ENCODE peak calls at places on chromosomes 12 and 14, in five cellular contexts. O is neural crest cell, F is left ventricle myocardium inferior, C is heart left ventricle, N is heart right ventricle. D is an unnamed sample.

GRCh38 chr12:94582591-94582990 is 67.8 kb downstream of the TMCC3 start:
- DNase-seq in N (no peak), O (no peak), C (no peak), F (no peak), D (no peak)

GRCh38 chr12:71045781-71046180 is 112.0 kb downstream of the TSPAN8 start:
- DNase-seq in N (no peak), C (no peak), O (no peak), F (no peak), D (no peak)

GRCh38 chr14:61102549-61103466 is 121.8 kb downstream of the SLC38A6 start:
- DNase-seq in F (no peak), N (no peak), C (no peak), O (no peak), D (no peak)

GRCh38 chr12:126734738-126735137 is 1532.2 kb upstream of the TMEM132C start:
- DNase-seq in F (no peak), N (no peak), C (no peak), O (no peak), D (no peak)

GRCh38 chr14:101963611-101964296 is 619 bp upstream of the DYNC1H1 start:
- DNase-seq in F (no peak), O (no peak), N (no peak), C (no peak), D (no peak)

GRCh38 chr12:56258068-56258819 is at the start of gene ANKRD52:
- DNase-seq in N (peak), F (peak), C (peak), O (peak), D (peak)

GRCh38 chr14:56996721-56997399 is 186.6 kb upstream of the OTX2 start:
- DNase-seq in C (no peak), F (no peak), N (no peak), O (no peak), D (no peak)

GRCh38 chr14:33737446-33737845 is 213.4 kb downstream of the EGLN3 start:
- DNase-seq in N (no peak), F (no peak), C (no peak), O (no peak), D (no peak)

GRCh38 chr14:104801284-104802119 is 601 bp downstream of the ZBTB42 start:
- DNase-seq in N (no peak), F (no peak), O (no peak), C (no peak), D (no peak)

GRCh38 chr12:1469063-1469462 is 125.3 kb downstream of the FBXL14 start:
- DNase-seq in C (no peak), O (no peak), F (no peak), N (no peak), D (peak)
- TF ChIP-seq CTCF in C (no peak), O (no peak), F (no peak), N (no peak), D (no peak)

GRCh38 chr12:7075931-7076330 is 15.4 kb downstream of the C1S start:
- DNase-seq in C (no peak), O (no peak), F (no peak), N (no peak), D (no peak)

GRCh38 chr12:7079826-7080125 is 12.5 kb downstream of the C1R start:
- DNase-seq in C (no peak), F (no peak), O (no peak), N (no peak), D (no peak)

GRCh38 chr12:7075518-7075917 is 15.0 kb downstream of the C1S start:
- DNase-seq in O (no peak), C (no peak), F (no peak), N (no peak), D (no peak)

GRCh38 chr12:7076493-7076892 is 15.8 kb downstream of the C1R start:
- DNase-seq in F (no peak), O (no peak), C (no peak), N (no peak), D (no peak)

DNA sequence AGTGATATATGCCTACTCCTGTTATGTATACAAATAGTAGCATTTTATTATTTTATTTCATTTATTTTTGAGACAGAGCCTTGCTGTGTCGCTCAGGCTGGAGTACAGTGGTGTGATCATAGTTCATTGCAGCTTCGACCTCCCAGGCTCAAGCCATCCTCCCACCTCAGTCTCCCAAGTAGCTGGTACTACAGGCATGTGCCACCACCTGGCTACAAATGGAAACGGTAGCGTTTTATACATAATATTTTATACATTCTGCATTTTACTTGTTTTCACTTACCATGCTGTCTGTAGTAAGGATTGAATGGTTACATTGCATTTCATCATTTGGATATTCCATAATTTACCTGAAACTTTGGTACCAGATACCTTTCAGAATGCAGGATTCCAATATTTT is 14.1 kb downstream of the C1R start:
- DNase-seq in N (no peak), C (no peak), O (no peak), F (no peak), D (no peak)
- TF ChIP-seq CTCF in N (no peak), C (no peak), O (no peak), F (no peak), D (no peak)

GRCh38 chr12:66713984-66714383 is 35.1 kb upstream of the GRIP1 start:
- DNase-seq in C (no peak), N (no peak), F (no peak), O (no peak), D (no peak)

GRCh38 chr12:66707002-66707697 is 28.3 kb upstream of the GRIP1 start:
- DNase-seq in O (no peak), F (no peak), N (no peak), C (no peak), D (no peak)

GRCh38 chr12:66709893-66710292 is 31.0 kb upstream of the GRIP1 start:
- DNase-seq in F (no peak), N (no peak), O (no peak), C (no peak), D (no peak)

GRCh38 chr12:66709444-66709773 is 30.5 kb upstream of the GRIP1 start:
- DNase-seq in F (no peak), N (no peak), C (no peak), O (no peak), D (no peak)

GRCh38 chr12:66708704-66709443 is 30.0 kb upstream of the GRIP1 start:
- DNase-seq in N (no peak), F (no peak), O (no peak), C (no peak), D (no peak)
- TF ChIP-seq CTCF in N (no peak), F (peak), O (peak), C (peak), D (peak)

DNA sequence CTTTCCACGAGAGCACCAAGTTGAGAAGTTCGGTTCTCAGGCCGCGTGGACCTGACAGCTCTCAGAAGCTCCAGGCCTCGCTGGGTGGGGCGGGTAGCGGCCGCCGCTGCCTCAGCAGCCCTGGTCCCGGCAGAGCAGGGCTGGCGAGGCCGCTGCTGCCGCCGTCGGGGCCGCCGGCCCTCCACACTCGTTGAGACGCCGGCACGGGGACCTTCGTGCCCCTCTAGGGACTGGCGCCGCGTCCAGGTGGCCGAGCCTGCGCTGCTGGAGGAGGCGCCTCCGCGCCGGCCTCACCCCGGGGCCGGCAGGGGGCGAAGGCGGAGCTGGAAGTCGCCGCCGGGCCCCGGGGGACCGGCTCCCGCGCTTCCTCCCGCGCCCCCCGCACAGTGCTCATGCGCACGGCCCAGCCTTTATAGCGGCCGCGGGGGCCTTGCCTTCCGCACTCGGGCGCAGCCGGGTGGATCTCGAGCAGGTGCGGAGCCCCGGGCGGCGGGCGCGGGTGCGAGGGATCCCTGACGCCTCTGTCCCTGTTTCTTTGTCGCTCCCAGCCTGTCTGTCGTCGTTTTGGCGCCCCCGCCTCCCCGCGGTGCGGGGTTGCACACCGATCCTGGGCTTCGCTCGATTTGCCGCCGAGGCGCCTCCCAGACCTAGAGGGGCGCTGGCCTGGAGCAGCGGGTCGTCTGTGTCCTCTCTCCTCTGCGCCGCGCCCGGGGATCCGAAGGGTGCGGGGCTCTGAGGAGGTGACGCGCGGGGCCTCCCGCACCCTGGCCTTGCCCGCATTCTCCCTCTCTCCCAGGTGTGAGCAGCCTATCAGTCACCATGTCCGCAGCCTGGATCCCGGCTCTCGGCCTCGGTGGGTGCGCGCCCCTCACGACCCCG is at the start of gene COCH:
- DNase-seq in C (peak), F (peak), N (peak), O (peak), D (peak)
- TF ChIP-seq CTCF in C (peak), F (peak), N (peak), O (peak), D (peak)

DNA sequence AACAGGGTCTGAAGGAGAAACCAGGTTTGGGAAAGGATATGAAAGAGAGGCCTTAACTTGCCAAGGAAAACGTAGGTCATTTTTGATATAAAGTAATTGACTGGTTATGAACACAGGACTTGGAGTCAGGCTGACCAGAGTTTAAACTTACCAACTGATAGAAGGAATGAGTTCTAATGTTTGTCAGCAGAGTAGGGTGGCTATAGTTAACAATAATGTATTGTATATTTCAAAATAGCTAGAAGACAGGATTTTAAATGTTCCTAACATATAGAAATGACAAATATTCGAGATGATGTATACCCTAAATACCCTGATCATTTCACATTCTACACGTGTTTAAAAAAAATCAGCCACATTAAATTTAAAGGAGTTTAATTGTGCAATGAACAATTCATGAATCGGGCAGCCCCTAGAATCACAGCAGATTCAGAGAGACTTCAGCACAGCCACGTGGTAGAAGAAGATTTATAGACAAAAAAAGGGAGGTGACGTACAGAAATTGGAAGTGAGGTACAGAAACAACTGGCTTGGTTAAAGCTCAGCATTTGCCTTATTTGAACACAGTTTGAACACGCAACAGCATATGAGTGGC is 52.5 kb upstream of the PLEKHG7 start:
- DNase-seq in N (no peak), F (no peak), C (no peak), O (no peak), D (no peak)
- TF ChIP-seq CTCF in N (no peak), F (peak), C (no peak), O (no peak), D (peak)